ENCODE peak calls at places on chromosomes 12 and 14, in nine cellular contexts. K is SK-N-SH, N is H1, Z is PC-3, I is endothelial cell of umbilical vein, Y is astrocyte, L is HCT116, T is IMR-90, D is fibroblast of lung. E is an unnamed sample.

GRCh38 chr14:68947802-68948201 is 31.3 kb downstream of the ACTN1 start:
- DNase-seq in K (no peak), N (no peak), Z (no peak), I (no peak), Y (no peak), L (no peak), T (peak; percentile 42), D (peak; percentile 76), E (no peak)

GRCh38 chr14:67491741-67492504 is 3.4 kb upstream of the TMEM229B start:
- DNase-seq in K (peak; percentile 73), N (no peak), Z (no peak), I (no peak), Y (no peak), L (no peak), T (no peak), D (no peak), E (peak; percentile 81)

GRCh38 chr12:111327474-111327873 is 41.4 kb downstream of the PHETA1 start:
- DNase-seq in K (no peak), N (no peak), Z (no peak), I (no peak), Y (no peak), L (no peak), T (no peak), D (no peak), E (no peak)

GRCh38 chr12:104596876-104597833 is 140.4 kb downstream of the CHST11 start:
- DNase-seq in K (no peak), N (no peak), Z (peak; percentile 25), I (no peak), Y (peak; percentile 39), L (no peak), T (no peak), D (no peak), E (no peak)

GRCh38 chr12:98909749-98910148 is 264.7 kb downstream of the APAF1 start:
- DNase-seq in K (no peak), N (peak; percentile 70), Z (no peak), I (no peak), Y (no peak), L (no peak), T (no peak), D (no peak), E (peak; percentile 94)

GRCh38 chr12:88314706-88315105 is 172.6 kb downstream of the TMTC3 start:
- DNase-seq in K (no peak), N (no peak), Z (no peak), I (no peak), Y (no peak), L (no peak), T (no peak), D (no peak), E (no peak)

GRCh38 chr12:28167981-28168485 is 22.2 kb upstream of the CCDC91 start:
- DNase-seq in K (no peak), N (no peak), Z (no peak), I (no peak), Y (no peak), L (no peak), T (no peak), D (no peak), E (no peak)

GRCh38 chr14:104948736-104949031 is 24.0 kb downstream of the PLD4 start:
- DNase-seq in K (no peak), N (no peak), Z (no peak), I (no peak), Y (no peak), L (no peak), T (no peak), D (no peak), E (no peak)

GRCh38 chr14:68394719-68395117 is 398.1 kb downstream of the ZFP36L1 start:
- DNase-seq in K (no peak), N (peak; percentile 58), Z (no peak), I (no peak), Y (no peak), L (no peak), T (no peak), D (no peak), E (no peak)

GRCh38 chr14:85399196-85399595 is 130.7 kb upstream of the FLRT2 start:
- DNase-seq in K (no peak), N (no peak), Z (no peak), I (no peak), Y (peak; percentile 9), L (no peak), T (no peak), D (peak; percentile 6), E (no peak)

GRCh38 chr14:70726651-70727375 is 82.5 kb downstream of the MAP3K9 start:
- DNase-seq in K (no peak), N (no peak), Z (no peak), I (no peak), Y (no peak), L (no peak), T (no peak), D (no peak), E (no peak)

GRCh38 chr14:64766430-64767151 is 62.4 kb downstream of the PLEKHG3 start:
- DNase-seq in K (no peak), N (no peak), Z (peak; percentile 76), I (no peak), Y (no peak), L (no peak), T (no peak), D (no peak), E (peak; percentile 90)

GRCh38 chr12:225012-225411 is 11.1 kb upstream of the SLC6A12 start:
- DNase-seq in K (no peak), N (no peak), Z (no peak), I (no peak), Y (no peak), L (no peak), T (no peak), D (no peak), E (no peak)

GRCh38 chr14:24146978-24147760 is at the start of gene RNF31:
- DNase-seq in K (peak; percentile 96), N (peak; percentile 96), Z (peak; percentile 98), I (peak; percentile 97), Y (peak; percentile 95), L (peak; percentile 96), T (peak; percentile 98), D (peak; percentile 99), E (peak; percentile 98)
- H3K9ac ChIP-seq in K (peak within 1 kb of the TSS; percentile 79), N (peak within 1 kb of the TSS; percentile 71), Z (peak within 1 kb of the TSS; percentile 84), I (peak within 1 kb of the TSS; percentile 72), Y (peak within 1 kb of the TSS; percentile 87), L (peak within 1 kb of the TSS; percentile 86), T (peak within 1 kb of the TSS; percentile 96), D (peak within 1 kb of the TSS; percentile 76), E (peak within 1 kb of the TSS; percentile 66)

GRCh38 chr12:128813392-128813791 is 10.4 kb downstream of the SLC15A4 start:
- DNase-seq in K (no peak), N (no peak), Z (no peak), I (no peak), Y (peak; percentile 35), L (no peak), T (no peak), D (no peak), E (no peak)

GRCh38 chr12:128807161-128807724 is 16.5 kb downstream of the SLC15A4 start:
- DNase-seq in K (no peak), N (no peak), Z (no peak), I (no peak), Y (no peak), L (no peak), T (no peak), D (no peak), E (no peak)

GRCh38 chr12:128811806-128812205 is 12.0 kb downstream of the SLC15A4 start:
- DNase-seq in K (no peak), N (no peak), Z (no peak), I (no peak), Y (no peak), L (no peak), T (no peak), D (no peak), E (no peak)

GRCh38 chr12:128808651-128809050 is 15.1 kb downstream of the SLC15A4 start:
- DNase-seq in K (no peak), N (no peak), Z (no peak), I (no peak), Y (no peak), L (no peak), T (no peak), D (no peak), E (no peak)

DNA sequence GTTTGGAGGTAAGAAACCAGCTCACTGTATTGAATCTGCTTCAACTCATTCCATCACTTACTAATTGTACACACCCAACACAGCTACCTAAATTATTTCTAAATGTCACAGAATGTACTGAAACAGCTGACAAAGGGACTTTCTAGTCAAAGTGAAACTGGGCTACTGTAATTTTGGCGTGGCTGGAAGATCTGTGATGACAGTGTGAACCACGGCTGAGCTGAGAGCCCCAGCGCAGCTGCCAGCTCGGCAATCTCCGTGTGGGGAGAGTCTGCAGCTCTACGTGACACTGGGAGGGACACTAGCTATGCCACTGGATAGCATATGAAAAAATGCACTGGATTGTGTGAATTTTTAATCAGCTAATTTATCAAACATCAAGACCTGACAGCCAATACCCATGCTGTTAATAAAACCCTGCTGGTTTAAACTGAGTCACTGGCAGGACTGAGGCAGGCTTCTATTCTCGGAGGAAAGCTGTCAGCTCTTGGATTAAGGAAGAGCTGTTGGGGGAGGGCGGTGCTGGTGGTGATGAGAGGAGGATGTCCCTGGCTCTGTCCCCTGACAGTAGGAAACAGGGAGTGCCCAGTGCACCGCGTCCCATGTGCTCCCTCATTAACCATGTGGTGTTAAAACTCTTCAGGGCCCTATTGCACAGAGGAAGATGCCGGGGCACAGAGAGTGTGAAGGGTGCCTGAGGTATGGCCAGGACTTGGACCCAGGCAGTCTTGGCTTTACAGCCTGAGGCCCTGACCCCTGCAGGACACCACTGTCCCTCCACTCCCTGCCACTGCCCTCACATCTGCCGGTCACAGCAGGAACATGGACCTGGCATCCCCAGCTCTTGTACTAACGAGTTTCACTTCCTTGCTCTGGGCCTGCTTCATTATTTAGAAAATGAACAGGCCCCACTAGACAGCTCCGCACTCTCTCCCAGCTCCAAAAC is 13.3 kb downstream of the SLC15A4 start:
- DNase-seq in K (peak; percentile 42), N (no peak), Z (no peak), I (no peak), Y (no peak), L (no peak), T (no peak), D (no peak), E (no peak)
- H3K27ac ChIP-seq in K (no peak overlapping the region), N (no peak overlapping the region), Z (no peak overlapping the region), I (no peak overlapping the region), Y (no peak overlapping the region), L (no peak overlapping the region), T (no peak overlapping the region), D (peak overlapping the region; percentile 51), E (no peak overlapping the region)

GRCh38 chr12:23049180-23049579 is 424.2 kb downstream of the ETNK1 start:
- DNase-seq in K (no peak), N (no peak), Z (no peak), I (peak; percentile 22), Y (peak; percentile 22), L (no peak), T (peak; percentile 27), D (peak; percentile 5), E (no peak)

GRCh38 chr12:23057571-23057970 is 432.6 kb downstream of the ETNK1 start:
- DNase-seq in K (no peak), N (no peak), Z (no peak), I (no peak), Y (no peak), L (no peak), T (no peak), D (no peak), E (no peak)

GRCh38 chr12:23060161-23060560 is 435.2 kb downstream of the ETNK1 start:
- DNase-seq in K (no peak), N (no peak), Z (no peak), I (no peak), Y (no peak), L (no peak), T (no peak), D (no peak), E (no peak)

GRCh38 chr12:23055004-23055403 is 430.0 kb downstream of the ETNK1 start:
- DNase-seq in K (no peak), N (peak; percentile 71), Z (peak; percentile 23), I (peak; percentile 4), Y (peak; percentile 2), L (peak; percentile 8), T (peak; percentile 7), D (peak; percentile 22), E (peak; percentile 93)
- TF ChIP-seq CTCF in K (peak; percentile 51), N (peak; percentile 88), Z (peak; percentile 47), I (peak; percentile 11), Y (peak; percentile 55), L (peak; percentile 54), T (peak; percentile 49), D (peak; percentile 27), E (peak; percentile 100)

GRCh38 chr12:40208707-40209106 is 16.1 kb upstream of the LRRK2 start:
- DNase-seq in K (no peak), N (no peak), Z (no peak), I (no peak), Y (no peak), L (no peak), T (no peak), D (no peak), E (no peak)
- H3K9ac ChIP-seq in K (no peak overlapping the region), N (no peak overlapping the region), Z (no peak overlapping the region), I (no peak overlapping the region), Y (no peak overlapping the region), L (no peak overlapping the region), T (no peak overlapping the region), D (no peak overlapping the region), E (no peak overlapping the region)

E was measured in endodermal cell.